ENCODE peak calls at places on chromosomes 2 and 18, in ten cellular contexts. X is head of caudate nucleus; E is NCI-H82; U is HuH-7; A is H7; V is neuronal stem cell; T is activated naive CD4-positive, alpha-beta T cell; I is stimulated activated CD4-positive, alpha-beta T cell treated with anti-CD3 and anti-CD28 coated beads, Interleukin-2, amount 100 ng/mL, for 48 hours; O is RKO; Z is adrenal gland. R is an unnamed sample.

GRCh38 chr2:152240559-152241231 is 65.1 kb upstream of the STAM2 start:
- DNase-seq in U (no peak), T (no peak), Z (no peak), A (no peak), E (no peak), I (no peak), O (no peak), X (no peak), V (no peak), R (no peak)

GRCh38 chr2:88099798-88100488 is 27.9 kb downstream of the FABP1 start:
- DNase-seq in A (peak), E (peak), T (no peak), V (peak), O (peak), X (no peak), Z (no peak), I (no peak), U (no peak), R (no peak)

GRCh38 chr2:64177315-64177714 is 33.1 kb upstream of the PELI1 start:
- DNase-seq in E (no peak), U (no peak), Z (peak), X (no peak), T (no peak), I (no peak), A (no peak), O (no peak), V (no peak), R (no peak)

GRCh38 chr2:55168221-55169154 is 63.6 kb downstream of the CLHC1 start:
- DNase-seq in U (peak), A (peak), X (peak), E (peak), Z (peak), O (peak), V (no peak), I (peak), T (no peak), R (no peak)

GRCh38 chr2:200056105-200056504 is 100.7 kb downstream of the MAIP1 start:
- DNase-seq in E (no peak), A (no peak), U (no peak), O (no peak), V (no peak), T (no peak), X (no peak), Z (no peak), I (no peak), R (no peak)

GRCh38 chr2:12507295-12507694 is 209.4 kb upstream of the TRIB2 start:
- DNase-seq in Z (peak), T (no peak), V (no peak), E (no peak), U (no peak), A (no peak), X (no peak), I (peak), O (no peak), R (no peak)

GRCh38 chr2:206160124-206160806 is 570 bp downstream of the EEF1B2 start:
- DNase-seq in O (no peak), V (no peak), I (no peak), A (peak), E (peak), U (peak), Z (peak), X (no peak), T (no peak), R (no peak)

GRCh38 chr18:37019157-37019571 is 190.2 kb downstream of the KIAA1328 start:
- DNase-seq in A (no peak), X (no peak), E (peak), I (no peak), Z (no peak), T (no peak), O (peak), V (no peak), U (peak), R (no peak)

GRCh38 chr18:57083485-57083884 is 63.4 kb upstream of the BOD1L2 start:
- DNase-seq in A (no peak), E (no peak), I (no peak), T (no peak), V (no peak), X (no peak), U (no peak), O (no peak), Z (no peak), R (no peak)

GRCh38 chr2:145685323-145686050 is 1165.6 kb upstream of the ZEB2 start:
- DNase-seq in V (no peak), O (no peak), Z (no peak), T (no peak), X (no peak), U (no peak), A (no peak), I (no peak), E (no peak), R (no peak)

GRCh38 chr2:238638100-238638981 is 209.5 kb upstream of the TWIST2 start:
- DNase-seq in Z (no peak), U (no peak), A (no peak), E (no peak), T (no peak), V (no peak), I (no peak), O (no peak), X (no peak), R (no peak)

GRCh38 chr2:146229513-146230155 is 1615.2 kb upstream of the ACVR2A start:
- DNase-seq in X (no peak), I (no peak), V (no peak), T (no peak), Z (no peak), O (no peak), E (no peak), U (no peak), A (no peak), R (no peak)

GRCh38 chr2:206164261-206164862 is 4.7 kb downstream of the EEF1B2 start:
- DNase-seq in E (peak), V (peak), T (no peak), Z (peak), I (peak), A (peak), X (peak), U (peak), O (peak), R (no peak)

GRCh38 chr2:202030676-202031075 is 3.0 kb upstream of the FZD7 start:
- DNase-seq in T (no peak), Z (no peak), U (no peak), I (no peak), X (no peak), V (no peak), E (no peak), O (no peak), A (no peak), R (no peak)

GRCh38 chr18:9561774-9562173 is 52.6 kb downstream of the PPP4R1 start:
- DNase-seq in T (no peak), A (no peak), I (no peak), X (no peak), Z (no peak), V (no peak), E (no peak), O (no peak), U (no peak), R (no peak)

GRCh38 chr2:217899231-217900009 is 103.4 kb downstream of the TNS1 start:
- DNase-seq in U (peak), I (no peak), O (peak), T (no peak), X (no peak), E (peak), V (peak), A (peak), Z (peak), R (peak)

GRCh38 chr2:169649278-169649677 is 44.9 kb downstream of the CFAP210 start:
- DNase-seq in T (no peak), E (no peak), A (no peak), X (no peak), I (no peak), V (no peak), O (no peak), Z (no peak), U (no peak), R (no peak)